ENCODE peak calls at places on chromosome 19, in four cellular contexts. E is right lobe of liver, R is NCI-H1092, I is type B pancreatic cell. L is an unnamed sample.

GRCh38 chr19:35618857-35619256 is 6.3 kb downstream of the HAUS5 start:
- DNase-seq in R (no peak), E (no peak), I (no peak), L (no peak)

GRCh38 chr19:474126-475078 is 13.6 kb upstream of the SHC2 start:
- DNase-seq in I (no peak), R (no peak), E (peak), L (no peak)

GRCh38 chr19:52716578-52716977 is 18.3 kb downstream of the ZNF611 start:
- DNase-seq in E (no peak), R (no peak), I (no peak), L (no peak)

GRCh38 chr19:2552859-2553258 is 76.9 kb downstream of the GADD45B start:
- DNase-seq in E (no peak), I (no peak), R (no peak), L (no peak)

GRCh38 chr19:58372311-58373133 is 8.3 kb downstream of the ZNF837 start:
- DNase-seq in R (no peak), I (no peak), E (peak), L (no peak)

GRCh38 chr19:38543807-38544568 is 73.8 kb downstream of the MAP4K1 start:
- DNase-seq in R (no peak), E (no peak), I (no peak), L (peak)

GRCh38 chr19:6271721-6272410 is 7.9 kb downstream of the MLLT1 start:
- DNase-seq in R (peak), E (peak), I (no peak), L (no peak)

GRCh38 chr19:45616709-45617027 is 14.7 kb upstream of the GPR4 start:
- DNase-seq in R (no peak), E (no peak), I (no peak), L (no peak)

GRCh38 chr19:8373867-8374813 is 10.2 kb downstream of the ANGPTL4 start:
- DNase-seq in I (no peak), R (no peak), E (peak), L (no peak)

GRCh38 chr19:48630289-48631036 is 6.7 kb downstream of the DBP start:
- DNase-seq in I (no peak), E (peak), R (no peak), L (no peak)

GRCh38 chr19:35913589-35913988 is 5.5 kb upstream of the TYROBP start:
- DNase-seq in E (no peak), I (no peak), R (no peak), L (no peak)

GRCh38 chr19:7622933-7623685 is 6.2 kb downstream of the XAB2 start:
- DNase-seq in I (no peak), E (no peak), R (no peak), L (no peak)

GRCh38 chr19:50432221-50432626 is 468 bp upstream of the MYBPC2 start:
- DNase-seq in I (no peak), R (no peak), E (no peak), L (no peak)

GRCh38 chr19:35903550-35904179 is 1.3 kb downstream of the HCST start:
- DNase-seq in R (no peak), I (no peak), E (peak), L (peak)

GRCh38 chr19:41302624-41303351 is 7.2 kb upstream of the CCDC97 start:
- DNase-seq in E (no peak), R (no peak), I (no peak), L (no peak)

GRCh38 chr19:15683411-15683810 is 10.5 kb downstream of the CYP4F12 start:
- DNase-seq in R (no peak), E (no peak), I (no peak), L (no peak)

GRCh38 chr19:30385666-30386065 is 13.5 kb downstream of the ZNF536 start:
- DNase-seq in I (peak), R (no peak), E (peak), L (no peak)

GRCh38 chr19:39038098-39038497 is 5.7 kb upstream of the FBXO27 start:
- DNase-seq in I (no peak), E (peak), R (no peak), L (no peak)

GRCh38 chr19:46791944-46792343 is 3.5 kb upstream of the SLC1A5 start:
- DNase-seq in E (no peak), I (no peak), R (no peak), L (no peak)

GRCh38 chr19:39205449-39205764 is 1.3 kb upstream of the SYCN start:
- DNase-seq in I (no peak), R (no peak), E (no peak), L (no peak)

GRCh38 chr19:12163841-12164240 is 945 bp downstream of the ZNF136 start:
- DNase-seq in E (no peak), R (no peak), I (no peak), L (no peak)

GRCh38 chr19:33508431-33508830 is 13.2 kb downstream of the PEPD start:
- DNase-seq in R (no peak), E (no peak), I (no peak), L (no peak)

GRCh38 chr19:16885166-16885565 is 3.6 kb upstream of the F2RL3 start:
- DNase-seq in E (no peak), I (no peak), R (no peak), L (no peak)

GRCh38 chr19:2255982-2256685 is at the start of gene JSRP1:
- DNase-seq in E (no peak), R (no peak), I (no peak), L (peak)

GRCh38 chr19:4373601-4374441 is 26.5 kb downstream of the SH3GL1 start:
- DNase-seq in R (no peak), I (no peak), E (peak), L (no peak)